ENCODE peak calls at places on chromosomes 7 and 10, in eight cellular contexts. One of them, this sample, is unnamed.

GRCh38 chr10:125692246-125692931 is 9.4 kb upstream of the TEX36 start:
- DNase-seq in erythroblast: no peak
- DNase-seq in HCT116: no peak
- DNase-seq in K562: no peak
- DNase-seq in heart left ventricle: no peak
- DNase-seq in GM12892: no peak
- DNase-seq in tibial nerve: no peak
- DNase-seq in ovary: no peak
- DNase-seq in this sample: no peak

GRCh38 chr10:114779803-114780609 is 41.6 kb upstream of the FHIP2A start:
- DNase-seq in erythroblast: no peak
- DNase-seq in HCT116: peak; percentile 76
- DNase-seq in K562: no peak
- DNase-seq in heart left ventricle: no peak
- DNase-seq in GM12892: no peak
- DNase-seq in tibial nerve: no peak
- DNase-seq in ovary: no peak
- DNase-seq in this sample: no peak

GRCh38 chr7:13411641-13412040 is 577.8 kb downstream of the ETV1 start:
- DNase-seq in erythroblast: no peak
- DNase-seq in HCT116: no peak
- DNase-seq in K562: no peak
- DNase-seq in heart left ventricle: no peak
- DNase-seq in GM12892: no peak
- DNase-seq in tibial nerve: no peak
- DNase-seq in ovary: no peak
- DNase-seq in this sample: no peak

GRCh38 chr10:132702601-132703304 is 83.2 kb downstream of the NKX6-2 start:
- DNase-seq in erythroblast: no peak
- DNase-seq in HCT116: no peak
- DNase-seq in K562: no peak
- DNase-seq in heart left ventricle: peak; percentile 27
- DNase-seq in GM12892: no peak
- DNase-seq in tibial nerve: no peak
- DNase-seq in ovary: no peak
- DNase-seq in this sample: no peak

GRCh38 chr10:125034671-125035070 is 92.7 kb downstream of the ZRANB1 start:
- DNase-seq in erythroblast: no peak
- DNase-seq in HCT116: no peak
- DNase-seq in K562: no peak
- DNase-seq in heart left ventricle: no peak
- DNase-seq in GM12892: no peak
- DNase-seq in tibial nerve: no peak
- DNase-seq in ovary: no peak
- DNase-seq in this sample: no peak

GRCh38 chr7:135508853-135509588 is 881 bp downstream of the CNOT4 start:
- DNase-seq in erythroblast: peak; percentile 76
- DNase-seq in HCT116: no peak
- DNase-seq in K562: no peak
- DNase-seq in heart left ventricle: no peak
- DNase-seq in GM12892: no peak
- DNase-seq in tibial nerve: no peak
- DNase-seq in ovary: peak; percentile 35
- DNase-seq in this sample: no peak

GRCh38 chr7:155860840-155861479 is 48.7 kb upstream of the SHH start:
- DNase-seq in erythroblast: no peak
- DNase-seq in HCT116: no peak
- DNase-seq in K562: no peak
- DNase-seq in heart left ventricle: no peak
- DNase-seq in GM12892: no peak
- DNase-seq in tibial nerve: no peak
- DNase-seq in ovary: peak; percentile 42
- DNase-seq in this sample: peak; percentile 33

GRCh38 chr7:88480901-88481300 is 174.2 kb upstream of the STEAP4 start:
- DNase-seq in erythroblast: no peak
- DNase-seq in HCT116: no peak
- DNase-seq in K562: no peak
- DNase-seq in heart left ventricle: no peak
- DNase-seq in GM12892: no peak
- DNase-seq in tibial nerve: no peak
- DNase-seq in ovary: peak; percentile 16
- DNase-seq in this sample: no peak

GRCh38 chr7:38382627-38383026 is 109.2 kb upstream of the TARP start:
- DNase-seq in erythroblast: no peak
- DNase-seq in HCT116: no peak
- DNase-seq in K562: no peak
- DNase-seq in heart left ventricle: no peak
- DNase-seq in GM12892: no peak
- DNase-seq in tibial nerve: no peak
- DNase-seq in ovary: no peak
- DNase-seq in this sample: no peak

GRCh38 chr10:31645786-31646185 is 282.8 kb downstream of the ARHGAP12 start:
- DNase-seq in erythroblast: no peak
- DNase-seq in HCT116: peak; percentile 24
- DNase-seq in K562: no peak
- DNase-seq in heart left ventricle: no peak
- DNase-seq in GM12892: no peak
- DNase-seq in tibial nerve: no peak
- DNase-seq in ovary: no peak
- DNase-seq in this sample: no peak

DNA sequence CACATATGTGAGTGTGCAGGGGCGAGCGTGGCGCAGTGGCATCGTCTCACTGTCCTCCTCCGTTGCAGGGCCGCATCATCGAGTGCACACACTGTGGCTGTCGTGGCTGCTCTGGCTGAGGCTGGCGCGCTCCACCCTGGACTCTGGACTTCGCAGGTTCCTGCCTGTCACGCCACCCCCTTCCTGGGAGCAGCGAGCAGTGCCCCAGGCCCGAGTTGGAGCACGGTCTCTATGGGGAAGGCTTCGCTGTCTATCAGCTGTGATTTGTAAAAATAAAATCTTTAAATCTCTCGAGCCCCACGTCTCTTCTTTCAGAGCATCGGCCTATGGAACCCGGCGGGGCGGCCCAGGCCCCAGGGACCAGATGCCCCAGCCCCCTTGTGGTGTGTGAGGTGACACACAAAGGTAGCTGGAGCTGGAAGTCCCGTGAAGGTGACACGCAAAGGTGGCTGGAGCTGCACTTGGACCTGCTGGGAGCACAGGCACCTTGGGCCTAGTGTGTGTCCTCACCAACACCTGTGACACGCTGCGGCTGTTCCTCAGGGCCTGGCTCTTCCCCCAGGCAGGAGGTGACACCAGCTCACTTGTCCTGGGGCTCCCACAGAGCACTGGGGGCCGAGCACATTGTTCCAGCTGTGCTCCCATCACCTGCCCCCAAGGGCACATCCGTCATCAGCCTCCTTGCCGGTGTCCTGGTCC is 10.7 kb downstream of the BUD31 start:
- DNase-seq in erythroblast: no peak
- DNase-seq in HCT116: no peak
- DNase-seq in K562: peak; percentile 50
- DNase-seq in heart left ventricle: no peak
- DNase-seq in GM12892: no peak
- DNase-seq in tibial nerve: no peak
- DNase-seq in ovary: no peak
- DNase-seq in this sample: no peak
- TF ChIP-seq POLR2A in erythroblast: no peak
- TF ChIP-seq POLR2A in HCT116: no peak
- TF ChIP-seq POLR2A in K562: peak; percentile 29
- TF ChIP-seq POLR2A in heart left ventricle: no peak
- TF ChIP-seq POLR2A in GM12892: peak; percentile 34
- TF ChIP-seq POLR2A in tibial nerve: no peak
- TF ChIP-seq POLR2A in ovary: no peak
- TF ChIP-seq POLR2A in this sample: no peak

DNA sequence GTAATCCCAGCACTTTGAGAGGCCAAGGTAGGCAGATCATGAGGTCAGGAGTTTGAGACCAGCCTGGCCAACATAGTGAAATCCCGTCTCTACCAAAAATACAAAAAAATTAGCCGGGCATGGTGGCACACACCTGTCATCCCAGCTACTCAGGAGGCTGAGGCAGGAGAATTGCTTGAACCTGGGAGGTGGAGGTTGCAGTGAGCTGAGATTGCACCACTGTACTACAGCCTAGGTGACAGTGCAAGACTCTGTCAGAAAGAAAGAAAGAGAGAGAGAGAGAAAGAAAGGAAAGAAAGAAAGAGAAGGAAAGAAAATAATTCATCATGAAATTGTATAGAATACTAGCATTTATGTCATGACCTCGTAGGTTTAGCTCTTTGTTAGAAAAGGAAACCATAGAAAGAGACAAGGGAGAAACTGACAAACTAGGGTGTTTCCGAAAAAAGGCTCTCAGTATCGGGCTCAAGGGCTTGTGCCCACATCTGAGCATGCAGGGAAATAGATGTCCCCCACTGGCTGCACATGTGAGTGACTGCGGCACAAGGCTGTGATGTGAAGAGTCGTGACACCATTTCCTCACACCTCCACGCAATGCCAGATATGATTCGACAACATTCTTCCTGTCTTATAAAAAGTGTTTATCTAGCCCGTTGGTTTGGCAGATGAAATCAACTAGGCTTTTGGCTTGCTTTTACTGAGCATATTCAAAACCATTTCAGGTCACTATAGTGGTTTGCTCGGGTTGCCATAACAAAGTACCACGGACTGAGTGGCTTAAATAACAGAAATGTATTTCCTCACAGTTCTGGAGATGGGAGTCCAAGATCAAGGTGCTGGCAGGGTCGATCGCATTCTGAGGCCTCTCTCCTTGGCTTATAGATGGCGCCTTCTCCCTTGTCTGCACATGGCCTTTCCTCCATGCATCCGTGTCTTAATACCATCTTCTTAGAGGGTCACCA is 2.0 kb downstream of the SRGN start:
- DNase-seq in erythroblast: peak; percentile 50
- DNase-seq in HCT116: no peak
- DNase-seq in K562: no peak
- DNase-seq in heart left ventricle: no peak
- DNase-seq in GM12892: no peak
- DNase-seq in tibial nerve: no peak
- DNase-seq in ovary: no peak
- DNase-seq in this sample: no peak
- TF ChIP-seq POLR2A in erythroblast: peak; percentile 50
- TF ChIP-seq POLR2A in HCT116: no peak
- TF ChIP-seq POLR2A in K562: peak; percentile 28
- TF ChIP-seq POLR2A in heart left ventricle: no peak
- TF ChIP-seq POLR2A in GM12892: peak; percentile 80
- TF ChIP-seq POLR2A in tibial nerve: no peak
- TF ChIP-seq POLR2A in ovary: no peak
- TF ChIP-seq POLR2A in this sample: no peak

DNA sequence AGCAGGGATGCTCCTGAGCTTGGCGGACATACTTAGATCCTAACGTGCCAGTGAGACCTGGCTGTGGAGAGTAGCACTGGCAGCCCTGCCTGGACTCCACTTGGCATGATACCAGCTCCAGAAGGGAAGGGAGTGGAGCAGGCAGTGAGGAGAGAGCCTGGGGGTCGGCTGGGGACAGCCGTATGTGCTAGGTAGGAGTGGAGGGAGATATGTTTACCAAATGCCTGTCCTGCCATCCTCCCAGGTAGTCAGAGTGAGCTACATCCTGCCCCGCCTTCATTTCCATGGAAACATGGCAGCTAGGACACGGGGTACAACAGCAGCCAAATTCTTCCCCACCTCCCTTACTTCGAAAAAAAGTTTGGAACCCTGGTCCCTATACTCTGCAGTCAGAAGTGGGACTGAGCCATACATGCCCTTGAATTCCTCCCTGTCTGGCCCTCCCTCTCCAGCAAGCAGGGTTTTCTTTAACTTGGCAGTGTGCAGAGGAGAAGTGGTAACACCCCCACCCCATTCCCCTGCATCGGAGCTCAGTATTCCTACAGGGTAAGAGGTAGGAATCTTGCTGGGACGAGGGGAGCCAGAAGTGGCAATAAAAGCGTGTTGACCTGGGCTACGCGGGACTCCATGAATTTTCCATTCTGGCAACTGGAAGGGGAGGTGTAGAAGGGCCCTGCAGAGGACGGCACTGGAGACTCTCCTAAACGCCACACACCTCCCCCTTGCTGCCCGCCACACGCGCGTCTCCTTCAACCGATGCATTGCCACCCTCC is 20.0 kb upstream of the SMO start:
- DNase-seq in erythroblast: no peak
- DNase-seq in HCT116: no peak
- DNase-seq in K562: peak; percentile 37
- DNase-seq in heart left ventricle: no peak
- DNase-seq in GM12892: no peak
- DNase-seq in tibial nerve: no peak
- DNase-seq in ovary: no peak
- DNase-seq in this sample: no peak
- TF ChIP-seq POLR2A in erythroblast: no peak
- TF ChIP-seq POLR2A in HCT116: no peak
- TF ChIP-seq POLR2A in K562: no peak
- TF ChIP-seq POLR2A in heart left ventricle: no peak
- TF ChIP-seq POLR2A in GM12892: no peak
- TF ChIP-seq POLR2A in tibial nerve: no peak
- TF ChIP-seq POLR2A in ovary: no peak
- TF ChIP-seq POLR2A in this sample: no peak

GRCh38 chr7:119482209-119482608 is 790.8 kb upstream of the KCND2 start:
- DNase-seq in erythroblast: peak; percentile 2
- DNase-seq in HCT116: peak; percentile 43
- DNase-seq in K562: no peak
- DNase-seq in heart left ventricle: no peak
- DNase-seq in GM12892: peak; percentile 0
- DNase-seq in tibial nerve: no peak
- DNase-seq in ovary: no peak
- DNase-seq in this sample: peak; percentile 19

GRCh38 chr7:119482671-119483070 is 790.3 kb upstream of the KCND2 start:
- DNase-seq in erythroblast: no peak
- DNase-seq in HCT116: no peak
- DNase-seq in K562: no peak
- DNase-seq in heart left ventricle: no peak
- DNase-seq in GM12892: no peak
- DNase-seq in tibial nerve: no peak
- DNase-seq in ovary: no peak
- DNase-seq in this sample: no peak

DNA sequence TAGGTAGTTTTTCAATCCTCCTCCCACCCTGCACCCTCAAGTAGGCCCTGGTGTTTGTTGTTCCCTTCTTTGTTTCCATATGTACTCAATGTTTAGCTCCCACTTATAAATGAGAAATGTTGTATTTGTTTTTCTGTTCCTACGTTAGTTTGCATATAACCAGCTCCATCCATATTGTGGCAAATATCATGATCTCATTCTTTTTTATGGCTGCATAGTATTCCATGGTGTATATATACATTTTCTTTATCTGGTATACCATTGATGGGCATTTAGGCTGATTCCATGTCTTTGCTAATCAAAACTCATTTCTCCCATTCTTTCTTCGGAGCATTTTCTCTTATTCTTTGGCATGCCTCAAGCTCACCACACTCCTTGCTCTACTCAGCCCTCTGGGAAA is 789.6 kb upstream of the KCND2 start:
- DNase-seq in erythroblast: no peak
- DNase-seq in HCT116: no peak
- DNase-seq in K562: no peak
- DNase-seq in heart left ventricle: no peak
- DNase-seq in GM12892: no peak
- DNase-seq in tibial nerve: no peak
- DNase-seq in ovary: no peak
- DNase-seq in this sample: no peak
- TF ChIP-seq POLR2A in erythroblast: no peak
- TF ChIP-seq POLR2A in HCT116: no peak
- TF ChIP-seq POLR2A in K562: no peak
- TF ChIP-seq POLR2A in heart left ventricle: no peak
- TF ChIP-seq POLR2A in GM12892: no peak
- TF ChIP-seq POLR2A in tibial nerve: no peak
- TF ChIP-seq POLR2A in ovary: no peak
- TF ChIP-seq POLR2A in this sample: no peak